ENCODE peak calls at places on chromosomes 11 and 22, in six cellular contexts. Z is choroid plexus epithelial cell, K is A549, V is cardiac muscle cell, H is upper lobe of right lung, C is AG09309. X is an unnamed sample.

GRCh38 chr11:70189622-70190021 is 13.5 kb upstream of the FADD start:
- DNase-seq in Z (no peak), K (no peak), V (no peak), H (no peak), C (no peak), X (no peak)

GRCh38 chr11:74709175-74709574 is 22.1 kb downstream of the CHRDL2 start:
- DNase-seq in Z (no peak), K (no peak), V (no peak), H (no peak), C (no peak), X (no peak)

GRCh38 chr11:17275376-17276235 is 933 bp upstream of the NUCB2 start:
- DNase-seq in Z (no peak), K (no peak), V (no peak), H (no peak), C (no peak), X (no peak)

GRCh38 chr11:92227954-92228935 is 3.6 kb downstream of the FAT3 start:
- DNase-seq in Z (no peak), K (no peak), V (no peak), H (no peak), C (no peak), X (no peak)

GRCh38 chr22:19226428-19226827 is 47.9 kb upstream of the SLC25A1 start:
- DNase-seq in Z (no peak), K (no peak), V (peak), H (no peak), C (peak), X (no peak)

GRCh38 chr11:46696212-46696558 is 4.2 kb downstream of the ARHGAP1 start:
- DNase-seq in Z (no peak), K (no peak), V (no peak), H (no peak), C (no peak), X (no peak)

GRCh38 chr22:43526951-43527350 is 115.1 kb downstream of the MPPED1 start:
- DNase-seq in Z (no peak), K (no peak), V (no peak), H (no peak), C (no peak), X (no peak)

GRCh38 chr11:108958446-108959123 is 293.7 kb downstream of the DDX10 start:
- DNase-seq in Z (peak), K (no peak), V (peak), H (no peak), C (no peak), X (no peak)

GRCh38 chr11:44446996-44447771 is 118.3 kb upstream of the CD82 start:
- DNase-seq in Z (no peak), K (no peak), V (no peak), H (no peak), C (no peak), X (no peak)

GRCh38 chr11:12057299-12057980 is 49.0 kb upstream of the DKK3 start:
- DNase-seq in Z (no peak), K (no peak), V (no peak), H (no peak), C (no peak), X (no peak)

GRCh38 chr11:76935030-76935429 is 74.3 kb downstream of the ACER3 start:
- DNase-seq in Z (peak), K (no peak), V (no peak), H (no peak), C (no peak), X (no peak)

GRCh38 chr22:38505595-38506117 is 455 bp downstream of the DDX17 start:
- DNase-seq in Z (peak), K (peak), V (peak), H (peak), C (no peak), X (peak)

GRCh38 chr11:12404461-12404860 is 27.1 kb downstream of the PARVA start:
- DNase-seq in Z (no peak), K (no peak), V (no peak), H (no peak), C (no peak), X (no peak)

GRCh38 chr11:75719089-75719638 is 1.5 kb downstream of the MOGAT2 start:
- DNase-seq in Z (no peak), K (no peak), V (no peak), H (no peak), C (no peak), X (no peak)

GRCh38 chr11:115636686-115637555 is 132.7 kb upstream of the CADM1 start:
- DNase-seq in Z (no peak), K (no peak), V (no peak), H (no peak), C (no peak), X (no peak)

GRCh38 chr11:128336203-128336602 is 251.2 kb downstream of the ETS1 start:
- DNase-seq in Z (peak), K (no peak), V (peak), H (no peak), C (no peak), X (no peak)

GRCh38 chr11:40037005-40037404 is 1422.4 kb downstream of the LRRC4C start:
- DNase-seq in Z (no peak), K (no peak), V (peak), H (no peak), C (no peak), X (no peak)

GRCh38 chr22:44954113-44954512 is 55.7 kb downstream of the PHF21B start:
- DNase-seq in Z (no peak), K (no peak), V (no peak), H (no peak), C (no peak), X (no peak)

GRCh38 chr11:82732734-82733443 is 775 bp downstream of the FAM181B start:
- DNase-seq in Z (no peak), K (no peak), V (no peak), H (peak), C (no peak), X (no peak)

DNA sequence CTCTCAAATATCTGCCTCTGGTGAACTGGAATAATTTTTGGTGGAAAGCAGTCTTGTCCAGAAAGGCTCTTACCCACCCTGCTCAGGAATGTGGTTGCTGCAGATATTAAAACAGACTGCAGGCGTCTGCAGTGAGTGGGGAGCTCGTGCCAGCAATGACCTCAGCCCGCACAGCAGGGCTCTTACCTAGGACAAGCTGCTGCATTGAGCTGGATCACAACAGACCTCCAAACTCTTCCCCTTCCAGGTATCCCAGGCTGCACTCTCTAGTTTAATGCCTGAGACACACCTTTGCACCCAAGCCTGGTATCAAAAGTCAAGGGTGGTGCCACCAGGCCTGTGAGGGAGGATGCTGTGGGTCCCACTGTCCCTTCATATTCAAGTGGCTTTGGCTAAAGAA is 69.7 kb upstream of the CDON start:
- DNase-seq in Z (peak), K (no peak), V (no peak), H (peak), C (no peak), X (no peak)
- TF ChIP-seq CTCF in Z (no peak), K (no peak), V (no peak), H (peak), C (no peak), X (peak)

GRCh38 chr11:113552271-113552670 is 77.1 kb upstream of the DRD2 start:
- DNase-seq in Z (no peak), K (no peak), V (no peak), H (no peak), C (no peak), X (no peak)

GRCh38 chr11:113554531-113554930 is 79.3 kb upstream of the DRD2 start:
- DNase-seq in Z (no peak), K (no peak), V (no peak), H (no peak), C (no peak), X (no peak)

GRCh38 chr11:113553235-113553634 is 78.0 kb upstream of the DRD2 start:
- DNase-seq in Z (peak), K (no peak), V (peak), H (no peak), C (peak), X (no peak)

GRCh38 chr11:113555071-113555739 is 80.0 kb upstream of the DRD2 start:
- DNase-seq in Z (no peak), K (no peak), V (peak), H (no peak), C (no peak), X (no peak)

DNA sequence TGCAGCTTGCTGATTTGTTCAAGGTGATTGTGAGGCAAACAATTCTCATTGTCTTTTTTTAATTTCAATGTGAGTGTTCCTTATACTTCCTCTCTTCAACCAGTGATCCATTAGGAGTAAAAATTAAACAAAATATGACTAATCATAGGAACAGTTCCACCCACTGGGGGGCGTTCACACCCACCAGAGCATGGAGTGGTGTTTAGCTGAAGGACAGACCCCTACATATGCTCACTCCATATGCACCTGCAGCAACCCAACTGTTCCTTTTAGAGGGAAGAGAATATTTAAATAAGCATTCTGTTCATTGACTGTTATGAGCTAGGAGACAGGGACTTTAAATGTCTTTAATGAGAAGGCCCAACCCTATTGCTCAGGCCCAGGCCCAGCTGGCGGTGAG is 78.7 kb upstream of the DRD2 start:
- DNase-seq in Z (no peak), K (no peak), V (no peak), H (no peak), C (no peak), X (no peak)
- TF ChIP-seq CTCF in Z (peak), K (no peak), V (peak), H (no peak), C (no peak), X (no peak)

DNA sequence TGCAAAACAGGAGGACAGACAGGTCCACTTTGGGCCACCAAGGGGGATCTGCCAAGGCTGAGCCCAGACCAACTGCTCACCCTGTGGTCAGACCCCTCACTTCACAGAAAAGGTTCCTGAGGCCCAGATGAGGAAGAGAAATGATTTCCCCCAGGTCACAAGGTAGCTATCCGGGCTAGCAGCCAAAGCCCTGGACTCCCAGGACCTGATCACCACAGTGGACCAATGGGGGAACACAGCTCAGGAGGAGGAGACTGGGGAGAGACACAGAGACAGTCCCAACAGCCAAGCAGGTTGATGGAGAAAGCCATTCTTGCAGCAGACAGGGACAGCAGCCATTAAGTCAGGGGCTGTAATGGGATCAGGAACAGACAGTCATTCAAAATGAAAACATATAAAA is 16.2 kb downstream of the ZMAT5 start:
- DNase-seq in Z (peak), K (no peak), V (no peak), H (no peak), C (no peak), X (no peak)
- TF ChIP-seq CTCF in Z (no peak), K (no peak), V (no peak), H (no peak), C (no peak), X (no peak)

GRCh38 chr11:118930152-118930712 is 4.5 kb upstream of the BCL9L start:
- DNase-seq in Z (peak), K (no peak), V (peak), H (peak), C (no peak), X (peak)

GRCh38 chr11:118928108-118928869 is 2.6 kb upstream of the BCL9L start:
- DNase-seq in Z (peak), K (peak), V (peak), H (peak), C (peak), X (peak)

GRCh38 chr11:118929496-118930151 is 3.9 kb upstream of the BCL9L start:
- DNase-seq in Z (peak), K (peak), V (peak), H (peak), C (no peak), X (peak)

GRCh38 chr11:118927554-118928107 is 1.9 kb upstream of the BCL9L start:
- DNase-seq in Z (no peak), K (no peak), V (no peak), H (no peak), C (no peak), X (no peak)

DNA sequence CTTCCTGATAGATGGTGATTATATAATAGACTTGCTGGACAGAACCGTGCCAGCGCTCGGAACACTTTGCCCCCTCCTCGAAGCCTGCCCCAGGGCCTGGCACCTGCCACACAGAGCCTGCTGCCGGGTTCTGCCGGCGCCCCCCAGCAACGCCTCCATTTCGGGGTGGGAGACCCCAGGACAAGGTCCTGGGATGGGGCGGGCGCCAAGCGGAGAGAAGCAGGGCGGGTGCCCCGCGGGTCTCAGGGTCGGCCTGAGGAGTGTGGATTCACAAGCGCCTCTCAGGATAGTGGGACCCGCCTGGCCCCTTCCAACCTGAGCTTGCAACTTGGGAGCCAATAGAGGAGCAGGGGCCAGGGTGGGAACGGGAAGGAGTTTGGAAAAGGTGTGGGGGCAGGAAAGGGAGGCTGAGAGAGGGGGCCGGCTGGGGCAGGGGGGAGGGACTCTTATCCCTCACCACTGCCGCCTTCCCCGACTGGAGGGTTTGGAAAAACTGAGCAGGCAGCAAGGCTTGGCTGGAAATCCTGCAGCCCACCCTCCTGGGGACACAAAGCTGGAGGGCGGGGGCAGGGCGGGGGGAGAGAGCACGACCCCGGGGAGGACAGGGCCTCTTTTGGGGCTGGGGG is 3.3 kb upstream of the BCL9L start:
- DNase-seq in Z (peak), K (no peak), V (peak), H (peak), C (no peak), X (no peak)
- TF ChIP-seq CTCF in Z (no peak), K (no peak), V (no peak), H (no peak), C (no peak), X (peak)

GRCh38 chr22:46984751-46985506 is 222.5 kb downstream of the TBC1D22A start:
- DNase-seq in Z (peak), K (no peak), V (peak), H (no peak), C (peak), X (no peak)

GRCh38 chr22:46982635-46983034 is 220.2 kb downstream of the TBC1D22A start:
- DNase-seq in Z (no peak), K (no peak), V (no peak), H (no peak), C (no peak), X (no peak)

GRCh38 chr22:46986788-46987187 is 224.3 kb downstream of the TBC1D22A start:
- DNase-seq in Z (no peak), K (no peak), V (no peak), H (no peak), C (no peak), X (no peak)

GRCh38 chr22:46983046-46983445 is 220.6 kb downstream of the TBC1D22A start:
- DNase-seq in Z (no peak), K (no peak), V (no peak), H (no peak), C (no peak), X (no peak)

GRCh38 chr22:46985507-46985882 is 223.0 kb downstream of the TBC1D22A start:
- DNase-seq in Z (no peak), K (no peak), V (no peak), H (no peak), C (no peak), X (no peak)
- TF ChIP-seq CTCF in Z (peak), K (no peak), V (peak), H (no peak), C (peak), X (no peak)

GRCh38 chr11:65353900-65354264 is 669 bp upstream of the TIGD3 start:
- DNase-seq in Z (no peak), K (no peak), V (no peak), H (no peak), C (no peak), X (no peak)

GRCh38 chr11:65351511-65351910 is 3.0 kb upstream of the TIGD3 start:
- DNase-seq in Z (no peak), K (no peak), V (no peak), H (no peak), C (no peak), X (no peak)

GRCh38 chr11:65354265-65355012 is at the start of gene TIGD3:
- DNase-seq in Z (peak), K (peak), V (peak), H (peak), C (peak), X (peak)

GRCh38 chr11:65353376-65353775 is 1.2 kb upstream of the TIGD3 start:
- DNase-seq in Z (no peak), K (no peak), V (no peak), H (no peak), C (no peak), X (no peak)

DNA sequence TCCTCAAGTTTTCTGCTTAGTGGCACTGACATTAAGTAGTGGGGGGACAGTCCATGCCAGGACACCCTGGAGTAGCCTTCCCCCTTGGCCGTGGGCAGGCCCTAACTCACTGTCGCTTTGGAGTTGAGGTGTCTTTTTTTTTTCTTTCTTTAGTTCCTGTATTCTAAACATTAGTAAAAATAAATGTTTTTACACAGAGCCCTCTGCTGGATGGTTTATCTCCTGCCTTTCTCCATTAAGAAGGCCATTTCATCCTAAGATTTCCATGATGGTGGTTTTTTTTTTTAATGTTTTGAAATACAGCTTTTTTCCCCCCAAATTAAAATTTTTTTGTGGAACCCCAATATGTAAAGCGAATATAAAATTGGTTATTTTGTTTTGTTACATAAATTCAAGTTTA is 1.8 kb upstream of the TIGD3 start:
- DNase-seq in Z (peak), K (peak), V (peak), H (no peak), C (no peak), X (no peak)
- TF ChIP-seq CTCF in Z (peak), K (peak), V (peak), H (peak), C (peak), X (peak)

DNA sequence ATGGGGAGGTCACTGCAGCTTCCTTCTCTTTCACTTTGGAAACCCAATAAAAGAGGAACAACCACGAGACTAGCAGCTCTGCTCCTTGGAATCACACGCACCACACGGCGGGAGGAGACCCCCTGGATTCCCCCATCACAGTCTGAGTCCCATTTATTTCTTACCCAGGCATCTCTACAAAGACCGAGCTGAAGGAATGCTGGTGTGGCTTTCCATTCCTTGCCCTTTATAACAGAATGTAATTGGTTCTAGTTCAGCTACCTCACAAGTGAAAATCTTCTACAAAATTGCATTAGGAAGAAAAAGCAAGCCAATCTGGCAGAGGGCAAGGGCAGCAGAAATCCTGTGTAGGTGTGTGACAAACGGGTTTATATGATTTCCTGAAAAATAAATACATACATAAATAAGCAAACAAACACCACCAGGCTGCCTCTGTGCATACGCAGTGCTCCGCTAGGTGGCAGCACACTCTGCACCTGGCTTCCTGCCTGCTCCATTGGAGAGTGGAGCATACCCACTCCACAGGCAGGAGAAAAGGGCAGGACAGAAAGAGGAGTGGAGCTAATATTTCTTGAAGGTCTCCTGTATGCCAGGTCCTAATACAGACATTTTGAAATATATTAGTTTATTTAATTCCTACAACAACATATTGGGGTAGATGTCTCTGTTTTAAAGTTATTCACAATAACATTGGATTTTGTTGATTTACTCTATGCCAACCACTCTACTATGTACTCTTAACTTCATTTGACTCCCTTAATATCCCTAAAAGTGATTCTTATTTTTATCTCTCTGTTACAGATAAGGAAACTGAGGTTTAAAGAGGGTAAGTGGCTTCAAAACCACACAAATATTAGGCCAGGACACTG is 673.1 kb downstream of the KCNA4 start:
- DNase-seq in Z (peak), K (peak), V (peak), H (peak), C (no peak), X (peak)
- TF ChIP-seq CTCF in Z (peak), K (peak), V (peak), H (peak), C (peak), X (peak)

GRCh38 chr11:57475191-57475590 is 14.9 kb downstream of the RTN4RL2 start:
- DNase-seq in Z (no peak), K (no peak), V (no peak), H (no peak), C (no peak), X (no peak)

GRCh38 chr11:57475671-57476222 is 15.4 kb downstream of the RTN4RL2 start:
- DNase-seq in Z (no peak), K (no peak), V (no peak), H (no peak), C (no peak), X (no peak)

GRCh38 chr11:57477507-57478189 is 17.3 kb downstream of the RTN4RL2 start:
- DNase-seq in Z (no peak), K (no peak), V (no peak), H (peak), C (no peak), X (no peak)

GRCh38 chr11:57476223-57476882 is 16.0 kb downstream of the RTN4RL2 start:
- DNase-seq in Z (no peak), K (no peak), V (no peak), H (peak), C (no peak), X (no peak)

GRCh38 chr11:57476883-57477506 is 16.7 kb downstream of the RTN4RL2 start:
- DNase-seq in Z (peak), K (peak), V (no peak), H (peak), C (no peak), X (no peak)
- TF ChIP-seq CTCF in Z (peak), K (peak), V (peak), H (peak), C (peak), X (peak)